ENCODE peak calls at places on chromosomes 4 and X, in six cellular contexts. Z, G, X, M, N and I are unnamed samples.

GRCh38 chrX:50081282-50081955 is 119.4 kb downstream of the AKAP4 start:
- DNase-seq in M (no peak), G (no peak), Z (peak), X (no peak), N (no peak), I (peak)

GRCh38 chr4:54550415-54551171 is 107.2 kb upstream of the KIT start:
- DNase-seq in Z (no peak), G (no peak), N (no peak), X (no peak), M (no peak), I (no peak)

GRCh38 chr4:139749313-139749712 is 83.7 kb downstream of the MGST2 start:
- DNase-seq in Z (no peak), X (no peak), G (no peak), M (no peak), N (no peak), I (no peak)

GRCh38 chr4:19379318-19379717 is 872.4 kb upstream of the SLIT2 start:
- DNase-seq in M (no peak), Z (no peak), X (no peak), G (no peak), N (no peak), I (no peak)

GRCh38 chr4:137819964-137820383 is 287.7 kb upstream of the PCDH18 start:
- DNase-seq in G (no peak), M (peak), X (no peak), Z (no peak), N (peak), I (peak)

GRCh38 chr4:93147524-93148212 is 680.9 kb upstream of the ATOH1 start:
- DNase-seq in Z (no peak), M (no peak), N (no peak), G (no peak), X (no peak), I (no peak)

GRCh38 chr4:182880387-182881356 is 36.5 kb downstream of the DCTD start:
- DNase-seq in N (no peak), M (no peak), G (peak), X (no peak), Z (no peak), I (no peak)

GRCh38 chr4:22478426-22478825 is 37.4 kb downstream of the ADGRA3 start:
- DNase-seq in Z (no peak), M (no peak), N (peak), G (no peak), X (no peak), I (no peak)

GRCh38 chrX:97529801-97530200 is 646.1 kb downstream of the RPA4 start:
- DNase-seq in N (no peak), X (no peak), M (no peak), G (no peak), Z (no peak), I (peak)

GRCh38 chr4:129474698-129475097 is 378.7 kb downstream of the C4orf33 start:
- DNase-seq in M (no peak), N (no peak), Z (no peak), X (no peak), G (no peak), I (no peak)

GRCh38 chr4:47990145-47990544 is 26.3 kb downstream of the CNGA1 start:
- DNase-seq in Z (no peak), N (no peak), X (no peak), M (no peak), G (no peak), I (no peak)

GRCh38 chr4:15901996-15902395 is 36.5 kb downstream of the FGFBP1 start:
- DNase-seq in X (no peak), G (no peak), M (no peak), N (no peak), Z (no peak), I (no peak)

GRCh38 chr4:177229331-177229730 is 80.3 kb upstream of the NEIL3 start:
- DNase-seq in X (no peak), M (no peak), N (no peak), Z (no peak), G (no peak), I (no peak)

GRCh38 chrX:153875391-153876111 is 10.4 kb downstream of the L1CAM start:
- DNase-seq in G (peak), Z (peak), N (no peak), M (no peak), X (peak), I (peak)

GRCh38 chr4:124610214-124610613 is 102.3 kb downstream of the ANKRD50 start:
- DNase-seq in G (no peak), Z (no peak), X (no peak), N (no peak), M (no peak), I (no peak)

GRCh38 chr4:17535242-17535641 is 20.3 kb downstream of the CLRN2 start:
- DNase-seq in M (no peak), G (no peak), X (no peak), Z (no peak), N (no peak), I (no peak)

GRCh38 chrX:67619253-67619652 is 75.4 kb downstream of the AR start:
- DNase-seq in Z (no peak), N (no peak), M (no peak), X (no peak), G (no peak), I (no peak)

GRCh38 chr4:8607603-8608481 is 15.3 kb downstream of the CPZ start:
- DNase-seq in M (no peak), X (peak), N (no peak), G (peak), Z (no peak), I (no peak)

GRCh38 chrX:40542208-40542607 is 38.6 kb upstream of the ATP6AP2 start:
- DNase-seq in Z (no peak), N (no peak), M (no peak), G (no peak), X (no peak), I (no peak)

GRCh38 chrX:133362538-133362937 is 52.8 kb downstream of the GPC4 start:
- DNase-seq in Z (no peak), G (no peak), X (no peak), N (no peak), M (no peak), I (no peak)

GRCh38 chr4:113618205-113618604 is 143.3 kb downstream of the CAMK2D start:
- DNase-seq in N (no peak), X (no peak), G (no peak), Z (no peak), M (no peak), I (no peak)

GRCh38 chr4:37584087-37584486 is 102.1 kb downstream of the RELL1 start:
- DNase-seq in M (no peak), N (no peak), G (no peak), X (no peak), Z (no peak), I (no peak)
- TF ChIP-seq POLR2A in M (no peak), N (no peak), G (no peak), X (no peak), Z (no peak), I (no peak)

GRCh38 chr4:1979477-1980196 is 29.1 kb downstream of the NELFA start:
- DNase-seq in N (no peak), G (no peak), M (no peak), X (peak), Z (no peak), I (no peak)

GRCh38 chr4:1982124-1983052 is 26.4 kb downstream of the NELFA start:
- DNase-seq in N (no peak), Z (no peak), X (peak), M (no peak), G (no peak), I (no peak)

GRCh38 chr4:1978741-1979476 is 29.9 kb downstream of the NELFA start:
- DNase-seq in Z (no peak), M (no peak), G (no peak), N (no peak), X (peak), I (no peak)

GRCh38 chr4:1981251-1982055 is 27.3 kb downstream of the NELFA start:
- DNase-seq in N (no peak), M (peak), X (peak), G (no peak), Z (no peak), I (peak)

DNA sequence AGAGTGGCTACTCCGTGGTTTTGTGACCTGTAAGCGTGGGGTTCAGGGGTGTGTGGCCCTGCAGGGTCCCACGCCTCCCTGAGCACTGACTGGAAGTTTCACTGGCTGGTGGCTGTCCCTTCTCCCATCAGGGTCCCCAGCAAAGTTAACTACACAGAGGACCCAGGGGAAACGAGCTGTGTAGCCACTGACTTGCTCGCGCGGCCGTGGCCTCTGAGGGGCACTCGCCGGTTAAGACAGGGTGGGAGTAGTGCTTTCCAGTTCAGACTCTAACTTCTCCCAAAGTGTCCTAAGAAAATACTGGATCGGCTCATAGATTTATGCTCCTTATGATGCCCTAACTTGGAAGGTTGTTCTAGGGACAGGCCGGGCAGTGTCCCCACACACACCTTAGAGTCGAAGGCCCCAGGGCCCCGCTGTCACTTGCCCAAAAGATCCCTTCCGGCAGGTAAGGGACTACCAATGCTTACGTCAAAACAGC is 28.2 kb downstream of the NELFA start:
- DNase-seq in G (no peak), Z (no peak), N (no peak), M (no peak), X (peak), I (no peak)
- TF ChIP-seq POLR2A in G (no peak), Z (no peak), N (no peak), M (no peak), X (no peak), I (no peak)

GRCh38 chrX:136126892-136127406 is 20.4 kb upstream of the FHL1 start:
- DNase-seq in M (no peak), N (no peak), Z (no peak), X (no peak), G (no peak), I (no peak)
- TF ChIP-seq POLR2A in M (no peak), N (no peak), Z (no peak), X (no peak), G (no peak), I (no peak)

DNA sequence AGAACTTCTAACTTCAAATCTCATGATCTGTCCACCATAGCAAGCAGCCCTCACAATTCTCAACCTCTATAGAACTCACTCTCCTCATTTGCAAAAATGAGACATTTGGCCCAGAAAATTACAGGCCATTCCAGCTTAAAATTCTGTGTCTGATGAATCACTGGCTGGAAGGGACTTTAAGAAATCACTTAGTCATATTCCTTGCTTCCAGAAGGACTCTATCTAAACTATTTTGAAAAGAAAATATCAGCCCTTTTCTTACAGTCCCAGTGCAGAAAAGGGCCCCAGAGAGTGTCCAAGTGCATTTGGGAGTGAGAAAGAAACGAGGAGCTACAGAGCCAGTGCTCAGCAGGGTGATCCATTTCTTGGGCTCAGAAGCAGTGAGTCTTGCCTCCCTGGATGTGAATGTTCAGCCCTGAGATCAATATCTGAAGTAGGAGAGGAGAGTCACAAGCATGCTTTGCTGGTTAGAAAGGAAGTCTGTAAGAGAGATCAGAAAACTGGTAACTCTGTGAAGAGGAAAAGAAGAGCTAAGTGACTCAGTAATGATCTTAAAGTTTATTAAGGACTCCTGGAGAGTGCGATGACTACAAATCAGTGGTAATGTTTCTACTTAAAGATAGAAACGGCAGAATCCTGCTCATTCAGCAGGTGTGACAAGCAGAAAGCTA is 139.8 kb downstream of the PALLD start:
- DNase-seq in Z (no peak), M (no peak), G (no peak), N (no peak), X (no peak), I (no peak)
- TF ChIP-seq POLR2A in Z (no peak), M (no peak), G (no peak), N (no peak), X (no peak), I (no peak)

DNA sequence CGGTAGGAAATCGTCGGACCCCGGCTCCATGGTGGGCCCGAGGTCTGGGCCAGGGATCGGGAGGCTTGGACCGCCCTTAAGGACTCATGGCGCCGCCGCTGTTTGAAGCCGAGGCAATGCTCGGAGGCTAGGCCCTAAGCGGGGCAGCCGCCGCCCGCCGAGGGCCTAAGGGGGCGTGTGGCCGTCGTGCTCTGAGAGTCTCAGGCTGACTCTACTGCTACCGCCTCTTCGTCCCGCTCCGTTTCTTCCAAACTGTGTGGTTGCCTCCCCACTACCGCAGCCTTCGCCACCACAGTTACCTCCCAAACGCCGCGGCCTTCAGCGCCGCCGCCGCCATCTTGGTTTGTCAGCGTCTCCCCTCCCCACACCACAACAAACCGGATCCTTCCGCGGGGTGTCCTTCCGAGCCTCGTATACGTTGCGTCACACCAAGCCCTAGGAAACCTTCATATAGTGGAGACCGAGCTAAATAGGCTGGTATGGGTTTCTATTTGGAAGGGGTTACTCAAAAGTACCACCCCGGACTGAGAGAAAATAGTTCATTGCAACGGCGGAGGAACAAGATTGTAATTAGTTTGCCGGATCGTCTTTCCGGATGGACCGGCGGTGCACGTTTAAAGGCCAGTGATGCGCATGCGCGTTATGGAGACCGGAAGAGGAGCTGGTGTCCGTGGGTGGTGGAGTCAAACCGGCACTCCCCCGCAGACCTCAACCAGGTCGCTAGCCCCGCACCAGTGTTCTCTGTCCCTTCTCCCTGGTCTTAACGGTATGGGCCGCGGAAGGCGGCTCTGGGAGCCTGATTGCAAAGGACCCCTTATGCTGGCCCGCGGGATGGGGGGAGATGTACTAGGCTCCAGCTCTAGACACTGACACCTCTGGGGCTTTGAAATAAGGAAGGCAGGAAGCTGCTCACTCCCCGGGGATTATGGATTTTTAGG is at the start of gene KDM5C:
- DNase-seq in M (peak), Z (peak), N (peak), X (peak), G (peak), I (peak)
- TF ChIP-seq POLR2A in M (peak), Z (peak), N (peak), X (peak), G (no peak), I (peak)

GRCh38 chrX:147914609-147915008 is 2.9 kb downstream of the FMR1 start:
- DNase-seq in M (no peak), X (no peak), N (no peak), G (no peak), Z (no peak), I (no peak)

GRCh38 chrX:147911192-147912022 is at the start of gene FMR1:
- DNase-seq in G (peak), X (peak), M (peak), Z (peak), N (peak), I (peak)

GRCh38 chrX:147910607-147911006 is 1.1 kb upstream of the FMR1 start:
- DNase-seq in N (no peak), Z (no peak), M (no peak), G (no peak), X (no peak), I (no peak)

GRCh38 chrX:147913570-147913969 is 1.9 kb downstream of the FMR1 start:
- DNase-seq in Z (no peak), M (no peak), N (no peak), G (no peak), X (no peak), I (peak)

GRCh38 chrX:147912093-147912801 is 528 bp downstream of the FMR1 start:
- DNase-seq in N (no peak), X (peak), G (peak), Z (peak), M (no peak), I (peak)
- TF ChIP-seq POLR2A in N (no peak), X (no peak), G (no peak), Z (no peak), M (no peak), I (no peak)

GRCh38 chrX:65667503-65668355 is at the start of gene MSN:
- DNase-seq in M (no peak), X (peak), G (peak), Z (peak), N (no peak), I (peak)
- TF ChIP-seq POLR2A in M (no peak), X (peak), G (no peak), Z (peak), N (peak), I (peak)

GRCh38 chrX:49043987-49044281 is 777 bp upstream of the TFE3 start:
- DNase-seq in N (no peak), G (no peak), Z (no peak), X (no peak), M (no peak), I (no peak)
- TF ChIP-seq POLR2A in N (no peak), G (no peak), Z (peak), X (no peak), M (no peak), I (no peak)